ENCODE peak calls at places on chromosomes 2 and 18, in nine cellular contexts. One of them, this sample, is unnamed.

GRCh38 chr18:21934766-21935015 is 194.1 kb downstream of the MIB1 start:
- DNase-seq in heart right ventricle: no peak
- DNase-seq in GM23338: no peak
- DNase-seq in aorta: no peak
- DNase-seq in GM23248: no peak
- DNase-seq in GM06990: no peak
- DNase-seq in body of pancreas: no peak
- DNase-seq in left ventricle myocardium inferior: no peak
- DNase-seq in WERI-Rb-1: no peak
- DNase-seq in this sample: no peak

GRCh38 chr2:241535871-241536639 is 22.5 kb upstream of the BOK start:
- DNase-seq in heart right ventricle: no peak
- DNase-seq in GM23338: no peak
- DNase-seq in aorta: no peak
- DNase-seq in GM23248: no peak
- DNase-seq in GM06990: no peak
- DNase-seq in body of pancreas: no peak
- DNase-seq in left ventricle myocardium inferior: no peak
- DNase-seq in WERI-Rb-1: no peak
- DNase-seq in this sample: no peak

GRCh38 chr2:134773372-134774073 is 54.7 kb upstream of the TMEM163 start:
- DNase-seq in heart right ventricle: no peak
- DNase-seq in GM23338: peak; percentile 56
- DNase-seq in aorta: no peak
- DNase-seq in GM23248: no peak
- DNase-seq in GM06990: no peak
- DNase-seq in body of pancreas: peak; percentile 57
- DNase-seq in left ventricle myocardium inferior: no peak
- DNase-seq in WERI-Rb-1: no peak
- DNase-seq in this sample: no peak

GRCh38 chr18:48514786-48515185 is 24.0 kb upstream of the CTIF start:
- DNase-seq in heart right ventricle: no peak
- DNase-seq in GM23338: no peak
- DNase-seq in aorta: no peak
- DNase-seq in GM23248: no peak
- DNase-seq in GM06990: no peak
- DNase-seq in body of pancreas: no peak
- DNase-seq in left ventricle myocardium inferior: no peak
- DNase-seq in WERI-Rb-1: no peak
- DNase-seq in this sample: no peak

GRCh38 chr2:191115391-191115790 is 35.4 kb downstream of the STAT4 start:
- DNase-seq in heart right ventricle: no peak
- DNase-seq in GM23338: no peak
- DNase-seq in aorta: no peak
- DNase-seq in GM23248: peak; percentile 23
- DNase-seq in GM06990: peak; percentile 61
- DNase-seq in body of pancreas: no peak
- DNase-seq in left ventricle myocardium inferior: no peak
- DNase-seq in WERI-Rb-1: no peak
- DNase-seq in this sample: no peak

GRCh38 chr2:120850551-120850950 is 114.9 kb downstream of the GLI2 start:
- DNase-seq in heart right ventricle: no peak
- DNase-seq in GM23338: no peak
- DNase-seq in aorta: peak; percentile 6
- DNase-seq in GM23248: no peak
- DNase-seq in GM06990: no peak
- DNase-seq in body of pancreas: no peak
- DNase-seq in left ventricle myocardium inferior: no peak
- DNase-seq in WERI-Rb-1: no peak
- DNase-seq in this sample: no peak

GRCh38 chr18:48940854-48941531 is 9.8 kb downstream of the SMAD7 start:
- DNase-seq in heart right ventricle: no peak
- DNase-seq in GM23338: no peak
- DNase-seq in aorta: no peak
- DNase-seq in GM23248: no peak
- DNase-seq in GM06990: peak; percentile 66
- DNase-seq in body of pancreas: no peak
- DNase-seq in left ventricle myocardium inferior: no peak
- DNase-seq in WERI-Rb-1: no peak
- DNase-seq in this sample: no peak

GRCh38 chr18:38563396-38563980 is 997.9 kb upstream of the CELF4 start:
- DNase-seq in heart right ventricle: no peak
- DNase-seq in GM23338: no peak
- DNase-seq in aorta: no peak
- DNase-seq in GM23248: no peak
- DNase-seq in GM06990: no peak
- DNase-seq in body of pancreas: no peak
- DNase-seq in left ventricle myocardium inferior: no peak
- DNase-seq in WERI-Rb-1: no peak
- DNase-seq in this sample: no peak

GRCh38 chr2:214450118-214450894 is 39.5 kb downstream of the VWC2L start:
- DNase-seq in heart right ventricle: no peak
- DNase-seq in GM23338: peak; percentile 21
- DNase-seq in aorta: no peak
- DNase-seq in GM23248: no peak
- DNase-seq in GM06990: no peak
- DNase-seq in body of pancreas: no peak
- DNase-seq in left ventricle myocardium inferior: no peak
- DNase-seq in WERI-Rb-1: no peak
- DNase-seq in this sample: no peak

GRCh38 chr2:6923319-6923718 is 6.1 kb downstream of the RNF144A start:
- DNase-seq in heart right ventricle: no peak
- DNase-seq in GM23338: no peak
- DNase-seq in aorta: no peak
- DNase-seq in GM23248: no peak
- DNase-seq in GM06990: no peak
- DNase-seq in body of pancreas: no peak
- DNase-seq in left ventricle myocardium inferior: no peak
- DNase-seq in WERI-Rb-1: no peak
- DNase-seq in this sample: no peak

GRCh38 chr18:32920796-32921787 is 148.3 kb upstream of the KLHL14 start:
- DNase-seq in heart right ventricle: no peak
- DNase-seq in GM23338: no peak
- DNase-seq in aorta: no peak
- DNase-seq in GM23248: peak; percentile 95
- DNase-seq in GM06990: no peak
- DNase-seq in body of pancreas: no peak
- DNase-seq in left ventricle myocardium inferior: no peak
- DNase-seq in WERI-Rb-1: no peak
- DNase-seq in this sample: no peak

GRCh38 chr2:233968556-233968955 is 51.4 kb downstream of the TRPM8 start:
- DNase-seq in heart right ventricle: no peak
- DNase-seq in GM23338: no peak
- DNase-seq in aorta: no peak
- DNase-seq in GM23248: no peak
- DNase-seq in GM06990: no peak
- DNase-seq in body of pancreas: no peak
- DNase-seq in left ventricle myocardium inferior: no peak
- DNase-seq in WERI-Rb-1: no peak
- DNase-seq in this sample: no peak

GRCh38 chr2:174752403-174753037 is 11.8 kb downstream of the CHRNA1 start:
- DNase-seq in heart right ventricle: no peak
- DNase-seq in GM23338: no peak
- DNase-seq in aorta: no peak
- DNase-seq in GM23248: no peak
- DNase-seq in GM06990: peak; percentile 45
- DNase-seq in body of pancreas: no peak
- DNase-seq in left ventricle myocardium inferior: no peak
- DNase-seq in WERI-Rb-1: no peak
- DNase-seq in this sample: no peak

GRCh38 chr18:59787998-59788875 is 91.0 kb upstream of the CCBE1 start:
- DNase-seq in heart right ventricle: no peak
- DNase-seq in GM23338: no peak
- DNase-seq in aorta: no peak
- DNase-seq in GM23248: peak; percentile 77
- DNase-seq in GM06990: no peak
- DNase-seq in body of pancreas: no peak
- DNase-seq in left ventricle myocardium inferior: no peak
- DNase-seq in WERI-Rb-1: no peak
- DNase-seq in this sample: no peak
- H3K4me3 ChIP-seq in heart right ventricle: no peak overlapping the region
- H3K4me3 ChIP-seq in GM23338: no peak overlapping the region
- H3K4me3 ChIP-seq in aorta: no peak overlapping the region
- H3K4me3 ChIP-seq in GM23248: peak overlapping the region; percentile 61
- H3K4me3 ChIP-seq in GM06990: no peak overlapping the region
- H3K4me3 ChIP-seq in body of pancreas: no peak overlapping the region
- H3K4me3 ChIP-seq in left ventricle myocardium inferior: no peak overlapping the region
- H3K4me3 ChIP-seq in WERI-Rb-1: no peak overlapping the region
- H3K4me3 ChIP-seq in this sample: no peak overlapping the region

GRCh38 chr18:23193727-23194126 is 58.4 kb downstream of the CABLES1 start:
- DNase-seq in heart right ventricle: no peak
- DNase-seq in GM23338: no peak
- DNase-seq in aorta: no peak
- DNase-seq in GM23248: no peak
- DNase-seq in GM06990: no peak
- DNase-seq in body of pancreas: no peak
- DNase-seq in left ventricle myocardium inferior: no peak
- DNase-seq in WERI-Rb-1: no peak
- DNase-seq in this sample: no peak

GRCh38 chr18:23194150-23194968 is 59.1 kb downstream of the CABLES1 start:
- DNase-seq in heart right ventricle: no peak
- DNase-seq in GM23338: no peak
- DNase-seq in aorta: no peak
- DNase-seq in GM23248: peak; percentile 78
- DNase-seq in GM06990: no peak
- DNase-seq in body of pancreas: no peak
- DNase-seq in left ventricle myocardium inferior: no peak
- DNase-seq in WERI-Rb-1: no peak
- DNase-seq in this sample: no peak

GRCh38 chr18:23194969-23195957 is 60.0 kb downstream of the CABLES1 start:
- DNase-seq in heart right ventricle: no peak
- DNase-seq in GM23338: no peak
- DNase-seq in aorta: no peak
- DNase-seq in GM23248: no peak
- DNase-seq in GM06990: no peak
- DNase-seq in body of pancreas: no peak
- DNase-seq in left ventricle myocardium inferior: no peak
- DNase-seq in WERI-Rb-1: peak; percentile 23
- DNase-seq in this sample: no peak

GRCh38 chr18:23198217-23198845 is 63.0 kb downstream of the CABLES1 start:
- DNase-seq in heart right ventricle: no peak
- DNase-seq in GM23338: no peak
- DNase-seq in aorta: no peak
- DNase-seq in GM23248: no peak
- DNase-seq in GM06990: no peak
- DNase-seq in body of pancreas: no peak
- DNase-seq in left ventricle myocardium inferior: no peak
- DNase-seq in WERI-Rb-1: no peak
- DNase-seq in this sample: no peak

DNA sequence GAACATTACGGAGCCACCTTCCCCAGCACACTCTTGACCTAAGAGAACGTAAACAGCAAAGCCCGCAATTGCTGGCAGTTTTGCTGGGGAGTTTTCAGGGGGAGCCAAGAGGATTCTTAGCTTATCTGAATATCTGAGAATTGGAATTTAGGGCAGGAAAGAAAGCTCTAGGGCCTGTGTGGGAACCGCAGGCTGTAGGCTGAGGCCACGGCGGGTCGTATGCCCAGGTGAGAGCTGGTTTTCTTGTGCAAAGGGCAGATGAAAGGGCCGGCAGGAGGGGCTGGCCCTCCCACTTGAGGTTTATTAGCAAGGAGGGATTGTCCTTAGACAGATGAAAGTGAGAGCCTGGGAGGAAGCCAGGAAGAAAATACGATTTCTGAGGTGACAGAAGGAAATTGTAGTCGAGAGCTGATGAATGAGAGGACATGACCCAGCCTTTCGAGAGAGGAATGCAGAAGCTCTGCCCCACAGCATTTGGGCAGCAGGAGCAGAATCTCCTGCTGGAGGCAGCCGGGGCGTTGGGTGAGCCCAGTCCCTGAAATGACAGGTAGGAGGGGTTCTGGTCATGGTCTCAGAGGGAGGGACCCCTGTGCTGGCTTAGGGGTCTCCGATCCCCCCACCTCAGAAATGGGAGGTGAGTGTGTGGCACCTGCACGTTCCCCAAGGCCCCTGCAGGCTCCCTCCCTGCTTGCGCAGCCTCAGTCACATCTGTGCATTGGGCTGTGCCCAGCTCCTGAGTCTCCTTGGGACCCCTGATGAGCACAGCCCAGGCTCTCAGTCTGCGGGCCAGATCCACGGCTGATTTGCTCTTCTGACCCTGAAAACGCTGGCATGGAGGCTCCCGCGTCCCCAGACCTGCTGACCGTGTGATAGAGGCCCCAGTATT is 61.1 kb downstream of the CABLES1 start:
- DNase-seq in heart right ventricle: no peak
- DNase-seq in GM23338: peak; percentile 62
- DNase-seq in aorta: no peak
- DNase-seq in GM23248: no peak
- DNase-seq in GM06990: no peak
- DNase-seq in body of pancreas: no peak
- DNase-seq in left ventricle myocardium inferior: no peak
- DNase-seq in WERI-Rb-1: peak; percentile 44
- DNase-seq in this sample: no peak
- H3K36me3 ChIP-seq in heart right ventricle: no peaks in the 10 kb centered on the region
- H3K36me3 ChIP-seq in GM23338: no peaks in the 10 kb centered on the region
- H3K36me3 ChIP-seq in aorta: peaks cover 2% of the 10 kb centered on the region
- H3K36me3 ChIP-seq in GM23248: no peaks in the 10 kb centered on the region
- H3K36me3 ChIP-seq in GM06990: peaks cover 4% of the 10 kb centered on the region
- H3K36me3 ChIP-seq in body of pancreas: no peaks in the 10 kb centered on the region
- H3K36me3 ChIP-seq in left ventricle myocardium inferior: no peaks in the 10 kb centered on the region
- H3K36me3 ChIP-seq in WERI-Rb-1: no peaks in the 10 kb centered on the region
- H3K36me3 ChIP-seq in this sample: no peaks in the 10 kb centered on the region

DNA sequence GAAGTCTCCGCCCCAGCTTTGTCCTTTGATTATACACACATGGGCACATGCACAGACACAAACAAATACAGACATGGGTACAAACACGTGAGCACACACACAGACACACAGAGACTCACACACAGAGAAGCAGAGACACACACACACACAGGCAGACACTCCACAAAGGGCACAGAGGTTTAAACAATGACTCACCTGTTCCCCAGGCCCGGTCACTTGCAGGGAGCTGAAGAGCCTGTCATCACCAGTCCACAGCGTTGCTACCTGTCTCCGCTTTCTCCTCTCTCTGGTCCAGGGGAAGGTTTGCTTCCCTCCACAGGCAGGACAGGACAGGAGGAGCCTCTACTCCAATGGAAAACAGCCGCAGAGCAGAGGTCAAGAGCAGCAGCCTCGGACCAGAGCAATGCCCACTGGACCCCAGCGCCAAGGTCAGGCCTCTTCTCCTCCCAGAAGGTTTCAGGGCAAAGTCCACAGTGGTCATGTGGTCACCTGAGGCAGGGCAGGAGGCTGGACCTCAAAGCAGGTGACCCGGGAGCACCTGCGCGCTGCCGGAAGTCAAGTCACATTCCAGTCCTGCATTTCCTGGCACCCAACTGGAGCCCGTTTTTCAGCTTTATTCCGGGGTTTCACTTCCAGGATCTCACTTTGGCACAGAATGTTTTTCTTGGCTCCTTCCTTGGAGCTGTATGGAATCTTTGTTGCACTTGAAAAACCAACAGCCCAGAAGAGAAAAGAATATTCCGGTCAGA is at the start of gene RAB17:
- DNase-seq in heart right ventricle: no peak
- DNase-seq in GM23338: peak; percentile 47
- DNase-seq in aorta: peak; percentile 45
- DNase-seq in GM23248: peak; percentile 50
- DNase-seq in GM06990: no peak
- DNase-seq in body of pancreas: peak; percentile 87
- DNase-seq in left ventricle myocardium inferior: no peak
- DNase-seq in WERI-Rb-1: no peak
- DNase-seq in this sample: no peak
- H3K4me3 ChIP-seq in heart right ventricle: peak within 1 kb of the TSS; percentile 4
- H3K4me3 ChIP-seq in GM23338: peak within 1 kb of the TSS; percentile 51
- H3K4me3 ChIP-seq in aorta: no peak within 1 kb of the TSS
- H3K4me3 ChIP-seq in GM23248: no peak within 1 kb of the TSS
- H3K4me3 ChIP-seq in GM06990: no peak within 1 kb of the TSS
- H3K4me3 ChIP-seq in body of pancreas: peak within 1 kb of the TSS; percentile 2
- H3K4me3 ChIP-seq in left ventricle myocardium inferior: no peak within 1 kb of the TSS
- H3K4me3 ChIP-seq in WERI-Rb-1: no peak within 1 kb of the TSS
- H3K4me3 ChIP-seq in this sample: no peak within 1 kb of the TSS

GRCh38 chr2:128304330-128304714 is 14.3 kb downstream of the HS6ST1 start:
- DNase-seq in heart right ventricle: no peak
- DNase-seq in GM23338: no peak
- DNase-seq in aorta: peak; percentile 26
- DNase-seq in GM23248: no peak
- DNase-seq in GM06990: no peak
- DNase-seq in body of pancreas: no peak
- DNase-seq in left ventricle myocardium inferior: no peak
- DNase-seq in WERI-Rb-1: no peak
- DNase-seq in this sample: peak; percentile 38
- H3K36me3 ChIP-seq in heart right ventricle: no peaks in the 10 kb centered on the region
- H3K36me3 ChIP-seq in GM23338: no peaks in the 10 kb centered on the region
- H3K36me3 ChIP-seq in aorta: no peaks in the 10 kb centered on the region
- H3K36me3 ChIP-seq in GM23248: no peaks in the 10 kb centered on the region
- H3K36me3 ChIP-seq in GM06990: no peaks in the 10 kb centered on the region
- H3K36me3 ChIP-seq in body of pancreas: no peaks in the 10 kb centered on the region
- H3K36me3 ChIP-seq in left ventricle myocardium inferior: no peaks in the 10 kb centered on the region
- H3K36me3 ChIP-seq in WERI-Rb-1: peaks cover 21% of the 10 kb centered on the region
- H3K36me3 ChIP-seq in this sample: no peaks in the 10 kb centered on the region

This sample was measured in psoas muscle.